ENCODE peak calls at places on chromosomes 6 and 20, in four cellular contexts. E is K562, Q is H1, G is GM12878. L is an unnamed sample.

GRCh38 chr20:17643531-17644188 is 38.4 kb downstream of the RRBP1 start:
- DNase-seq in E (no peak), Q (no peak), G (no peak), L (no peak)

GRCh38 chr6:88380618-88381288 is 214.6 kb upstream of the CNR1 start:
- DNase-seq in E (no peak), Q (no peak), G (no peak), L (no peak)

GRCh38 chr6:2622683-2623082 is 128.0 kb downstream of the MYLK4 start:
- DNase-seq in E (peak), Q (no peak), G (no peak), L (no peak)

GRCh38 chr6:81838724-81839425 is 86.4 kb upstream of the TENT5A start:
- DNase-seq in E (no peak), Q (no peak), G (no peak), L (no peak)

GRCh38 chr6:26525818-26526217 is 12.3 kb upstream of the HMGN4 start:
- DNase-seq in E (no peak), Q (no peak), G (no peak), L (no peak)

GRCh38 chr6:53041356-53041755 is 23.8 kb upstream of the FBXO9 start:
- DNase-seq in E (no peak), Q (no peak), G (no peak), L (peak)

GRCh38 chr6:125066964-125067363 is 86.6 kb upstream of the TPD52L1 start:
- DNase-seq in E (no peak), Q (no peak), G (no peak), L (peak)

GRCh38 chr20:52191132-52191435 is 495 bp downstream of the ZFP64 start:
- DNase-seq in E (no peak), Q (no peak), G (no peak), L (peak)

GRCh38 chr6:55014321-55015088 is 159.8 kb upstream of the HCRTR2 start:
- DNase-seq in E (no peak), Q (no peak), G (no peak), L (peak)

GRCh38 chr20:61636531-61637116 is 384.6 kb downstream of the CDH4 start:
- DNase-seq in E (no peak), Q (no peak), G (no peak), L (no peak)

GRCh38 chr20:10985536-10985935 is 311.7 kb upstream of the JAG1 start:
- DNase-seq in E (no peak), Q (no peak), G (no peak), L (peak)

GRCh38 chr20:3282271-3283221 is 43.6 kb upstream of the SLC4A11 start:
- DNase-seq in E (no peak), Q (no peak), G (no peak), L (no peak)

GRCh38 chr20:44364780-44365179 is 9.3 kb downstream of the HNF4A start:
- DNase-seq in E (no peak), Q (no peak), G (no peak), L (no peak)

GRCh38 chr6:97969065-97969464 is 686.0 kb upstream of the MMS22L start:
- DNase-seq in E (no peak), Q (no peak), G (no peak), L (no peak)

GRCh38 chr6:159943965-159944598 is 24.8 kb upstream of the IGF2R start:
- DNase-seq in E (no peak), Q (no peak), G (no peak), L (no peak)

GRCh38 chr20:4014031-4014474 is 1.3 kb downstream of the RNF24 start:
- DNase-seq in E (no peak), Q (no peak), G (no peak), L (peak)

GRCh38 chr20:35490736-35491181 is 35.4 kb downstream of the CEP250 start:
- DNase-seq in E (no peak), Q (no peak), G (peak), L (no peak)

GRCh38 chr6:159608961-159609673 is 83.9 kb downstream of the SOD2 start:
- DNase-seq in E (peak), Q (no peak), G (no peak), L (peak)

GRCh38 chr6:122663981-122664380 is 53.8 kb downstream of the PKIB start:
- DNase-seq in E (no peak), Q (no peak), G (no peak), L (no peak)

GRCh38 chr6:107877968-107878367 is 53.9 kb upstream of the SCML4 start:
- DNase-seq in E (no peak), Q (no peak), G (peak), L (no peak)

GRCh38 chr6:127641905-127642304 is 64.9 kb downstream of the C6orf58 start:
- DNase-seq in E (no peak), Q (peak), G (no peak), L (peak)

GRCh38 chr6:111838749-111839484 is 34.3 kb downstream of the FYN start:
- DNase-seq in E (no peak), Q (no peak), G (no peak), L (no peak)

GRCh38 chr6:121521164-121521555 is 85.7 kb downstream of the GJA1 start:
- DNase-seq in E (no peak), Q (no peak), G (no peak), L (peak)

GRCh38 chr6:31585531-31585930 is 546 bp upstream of the LST1 start:
- DNase-seq in E (peak), Q (no peak), G (no peak), L (no peak)

GRCh38 chr6:129476248-129476564 is 233.8 kb downstream of the ARHGAP18 start:
- DNase-seq in E (no peak), Q (no peak), G (no peak), L (no peak)

GRCh38 chr6:125219451-125219942 is 65.9 kb downstream of the TPD52L1 start:
- DNase-seq in E (no peak), Q (no peak), G (no peak), L (no peak)

GRCh38 chr6:118215269-118215668 is 308.2 kb downstream of the SLC35F1 start:
- DNase-seq in E (no peak), Q (no peak), G (no peak), L (no peak)

GRCh38 chr20:52179331-52180166 is 12.0 kb downstream of the ZFP64 start:
- DNase-seq in E (no peak), Q (no peak), G (peak), L (no peak)

GRCh38 chr6:18389479-18389878 is 2.3 kb downstream of the RNF144B start:
- DNase-seq in E (no peak), Q (no peak), G (no peak), L (peak)
- TF ChIP-seq CHD1 in E (no peak), Q (no peak), G (no peak), L (no peak)

GRCh38 chr20:31843881-31844280 is 1.5 kb downstream of the FOXS1 start:
- DNase-seq in E (no peak), Q (no peak), G (no peak), L (no peak)

GRCh38 chr20:31846793-31847138 is 1.4 kb upstream of the FOXS1 start:
- DNase-seq in E (no peak), Q (no peak), G (no peak), L (no peak)

GRCh38 chr20:31844737-31845299 is 586 bp downstream of the FOXS1 start:
- DNase-seq in E (no peak), Q (no peak), G (no peak), L (no peak)

GRCh38 chr20:31843288-31843687 is 2.1 kb downstream of the FOXS1 start:
- DNase-seq in E (no peak), Q (no peak), G (no peak), L (no peak)

DNA sequence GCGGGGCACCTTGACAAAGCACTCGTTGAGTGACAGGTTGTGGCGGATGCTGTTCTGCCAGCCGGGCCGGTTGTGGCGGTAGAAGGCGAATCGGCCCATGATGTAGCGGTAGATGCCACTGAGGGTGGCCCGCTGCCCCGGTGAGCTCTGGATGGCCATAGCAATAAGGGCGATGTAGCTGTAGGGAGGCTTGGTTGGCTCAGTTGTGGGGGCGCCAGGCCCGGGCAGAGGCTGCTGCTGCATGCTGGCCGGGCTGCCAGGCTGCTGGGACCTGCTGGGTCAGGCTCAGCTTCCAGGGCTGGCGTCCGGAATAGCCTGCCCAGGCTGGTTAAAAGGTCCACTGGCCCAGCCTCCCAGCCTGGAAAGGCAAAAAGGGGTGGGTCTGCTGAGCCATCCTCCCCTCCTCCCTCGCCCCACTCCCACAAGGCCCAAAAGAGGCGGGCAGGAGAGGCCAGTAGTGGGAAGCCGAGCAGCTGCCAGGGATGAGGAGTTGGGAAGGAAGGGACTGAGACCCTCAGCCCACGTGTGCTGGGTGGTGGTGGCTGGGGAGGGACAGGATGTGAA is at the start of gene FOXS1:
- DNase-seq in E (no peak), Q (no peak), G (no peak), L (no peak)
- TF ChIP-seq CHD1 in E (no peak), Q (no peak), G (no peak), L (no peak)

GRCh38 chr6:135161411-135161810 is 19.7 kb upstream of the MYB start:
- DNase-seq in E (no peak), Q (no peak), G (no peak), L (no peak)

GRCh38 chr6:135162678-135163439 is 18.2 kb upstream of the MYB start:
- DNase-seq in E (peak), Q (peak), G (no peak), L (no peak)

GRCh38 chr6:135161996-135162395 is 19.1 kb upstream of the MYB start:
- DNase-seq in E (no peak), Q (no peak), G (no peak), L (no peak)

GRCh38 chr6:135165031-135165430 is 16.1 kb upstream of the MYB start:
- DNase-seq in E (no peak), Q (no peak), G (no peak), L (no peak)

DNA sequence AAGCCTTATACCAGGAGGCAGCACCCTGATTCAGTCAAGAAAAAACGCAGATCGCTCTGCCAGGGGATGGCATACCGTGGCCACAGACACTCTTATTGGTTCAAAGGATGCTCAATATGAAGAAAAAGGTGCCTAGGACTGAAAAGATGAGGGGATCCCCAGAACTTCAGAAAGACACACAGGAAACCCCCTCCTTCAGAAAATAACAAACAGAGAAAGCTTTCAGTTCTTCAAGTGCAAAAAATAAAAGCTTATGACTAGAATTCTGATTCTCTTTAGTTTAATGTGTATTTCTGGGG is 17.7 kb upstream of the MYB start:
- DNase-seq in E (no peak), Q (no peak), G (peak), L (no peak)
- TF ChIP-seq CHD1 in E (no peak), Q (no peak), G (no peak), L (no peak)

DNA sequence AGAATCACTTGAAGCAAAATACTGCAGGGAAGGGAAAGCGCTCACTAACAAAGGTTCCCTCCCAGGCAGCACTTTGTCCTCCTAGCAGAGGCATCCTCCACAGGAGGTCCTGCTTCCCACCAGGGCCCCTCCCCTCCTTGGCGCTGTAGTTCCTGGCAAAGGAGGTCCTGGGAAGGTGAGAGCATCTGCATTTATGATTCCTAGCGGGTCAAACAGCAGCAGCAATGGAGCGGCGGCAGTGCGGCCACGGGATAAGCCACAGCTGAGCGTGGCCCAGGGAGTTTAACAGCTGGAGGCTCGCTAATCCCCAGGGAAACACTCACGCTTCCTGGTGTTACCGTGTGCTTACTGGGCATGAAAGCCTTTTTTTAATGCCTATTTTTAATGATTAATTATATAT is 185.8 kb downstream of the TTLL2 start:
- DNase-seq in E (no peak), Q (no peak), G (no peak), L (no peak)
- TF ChIP-seq CHD1 in E (no peak), Q (no peak), G (no peak), L (no peak)

L was measured in IMR-90.